ENCODE peak calls at places on chromosomes 11 and 22, in six cellular contexts. Z is cardiac fibroblast, F is RWPE2, U is GM23338, Q is GM12864, M is lower leg skin. T is an unnamed sample.

GRCh38 chr11:12813371-12814225 is 139.4 kb downstream of the TEAD1 start:
- DNase-seq in Z (peak; percentile 88), F (no peak), U (no peak), Q (no peak), M (no peak), T (peak; percentile 65)

GRCh38 chr11:27216268-27217149 is 146.5 kb downstream of the CCDC34 start:
- DNase-seq in Z (peak; percentile 32), F (no peak), U (no peak), Q (no peak), M (no peak), T (peak; percentile 73)

GRCh38 chr11:19846654-19847330 is 134.2 kb downstream of the NAV2 start:
- DNase-seq in Z (peak; percentile 17), F (no peak), U (peak; percentile 27), Q (no peak), M (no peak), T (peak; percentile 64)

GRCh38 chr11:67365756-67366384 is 7.5 kb downstream of the CLCF1 start:
- DNase-seq in Z (no peak), F (no peak), U (no peak), Q (no peak), M (no peak), T (no peak)

GRCh38 chr22:40746428-40747220 is 67.3 kb downstream of the MCHR1 start:
- DNase-seq in Z (peak; percentile 11), F (no peak), U (no peak), Q (no peak), M (no peak), T (no peak)

GRCh38 chr11:2820976-2821375 is 64.6 kb downstream of the CDKN1C start:
- DNase-seq in Z (no peak), F (no peak), U (no peak), Q (no peak), M (no peak), T (no peak)

GRCh38 chr11:125728969-125729368 is 17.1 kb upstream of the PATE1 start:
- DNase-seq in Z (no peak), F (no peak), U (no peak), Q (no peak), M (no peak), T (no peak)

GRCh38 chr22:50027639-50028537 is 15.3 kb upstream of the IL17REL start:
- DNase-seq in Z (no peak), F (no peak), U (no peak), Q (no peak), M (peak; percentile 86), T (no peak)

GRCh38 chr11:12187399-12187798 is 77.0 kb downstream of the MICAL2 start:
- DNase-seq in Z (peak; percentile 51), F (no peak), U (no peak), Q (no peak), M (peak; percentile 72), T (no peak)

GRCh38 chr22:44309137-44309536 is 3.6 kb downstream of the SHISAL1 start:
- DNase-seq in Z (peak; percentile 97), F (peak; percentile 85), U (no peak), Q (no peak), M (peak; percentile 94), T (peak; percentile 97)

GRCh38 chr22:44880588-44881245 is 128.3 kb downstream of the ARHGAP8 start:
- DNase-seq in Z (no peak), F (no peak), U (no peak), Q (no peak), M (peak; percentile 81), T (no peak)

GRCh38 chr11:31903225-31904074 is 92.3 kb upstream of the PAX6 start:
- DNase-seq in Z (no peak), F (no peak), U (no peak), Q (no peak), M (no peak), T (no peak)

GRCh38 chr11:102611291-102611690 is 13.8 kb downstream of the MMP20 start:
- DNase-seq in Z (no peak), F (no peak), U (no peak), Q (no peak), M (no peak), T (no peak)

GRCh38 chr22:45919504-45920286 is 57.3 kb downstream of the WNT7B start:
- DNase-seq in Z (no peak), F (no peak), U (no peak), Q (no peak), M (no peak), T (no peak)

GRCh38 chr22:41917906-41918791 is 3.3 kb upstream of the SHISA8 start:
- DNase-seq in Z (peak; percentile 76), F (no peak), U (no peak), Q (no peak), M (no peak), T (peak; percentile 25)

GRCh38 chr11:111606986-111607385 is 4.7 kb downstream of the SIK2 start:
- DNase-seq in Z (peak; percentile 47), F (no peak), U (no peak), Q (no peak), M (no peak), T (no peak)

DNA sequence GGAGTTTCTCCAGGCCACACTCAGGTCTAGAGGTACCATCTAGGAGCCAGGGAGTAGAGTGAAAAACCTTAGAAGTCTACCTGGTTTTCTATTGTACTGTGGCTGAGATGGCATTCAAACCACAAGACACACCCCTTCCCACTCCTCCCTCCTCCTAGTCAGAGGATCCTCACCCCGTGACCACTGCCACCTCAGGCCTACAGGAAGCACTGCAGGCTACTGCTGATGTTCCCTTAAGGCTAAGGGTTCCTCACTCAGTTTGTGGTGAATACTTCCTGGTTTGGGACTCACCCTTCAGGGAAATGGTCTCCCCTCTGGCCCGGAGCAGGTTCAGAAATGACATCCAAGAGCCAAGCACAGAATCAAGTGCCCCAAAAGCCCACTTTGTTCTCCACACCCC is 1293.9 kb downstream of the JRKL start:
- DNase-seq in Z (peak; percentile 23), F (no peak), U (peak; percentile 83), Q (no peak), M (no peak), T (no peak)
- TF ChIP-seq CTCF in Z (no peak), F (peak; percentile 12), U (peak; percentile 54), Q (no peak), M (no peak), T (no peak)

GRCh38 chr22:27996981-27997380 is 77.9 kb upstream of the PITPNB start:
- DNase-seq in Z (no peak), F (peak; percentile 12), U (no peak), Q (no peak), M (no peak), T (no peak)

GRCh38 chr22:27996529-27996925 is 77.5 kb upstream of the PITPNB start:
- DNase-seq in Z (no peak), F (peak; percentile 9), U (no peak), Q (no peak), M (no peak), T (no peak)

GRCh38 chr22:27994481-27995331 is 75.7 kb upstream of the PITPNB start:
- DNase-seq in Z (no peak), F (no peak), U (no peak), Q (no peak), M (peak; percentile 78), T (no peak)

GRCh38 chr22:27997538-27997937 is 78.5 kb upstream of the PITPNB start:
- DNase-seq in Z (peak; percentile 64), F (peak; percentile 29), U (no peak), Q (no peak), M (no peak), T (peak; percentile 44)

DNA sequence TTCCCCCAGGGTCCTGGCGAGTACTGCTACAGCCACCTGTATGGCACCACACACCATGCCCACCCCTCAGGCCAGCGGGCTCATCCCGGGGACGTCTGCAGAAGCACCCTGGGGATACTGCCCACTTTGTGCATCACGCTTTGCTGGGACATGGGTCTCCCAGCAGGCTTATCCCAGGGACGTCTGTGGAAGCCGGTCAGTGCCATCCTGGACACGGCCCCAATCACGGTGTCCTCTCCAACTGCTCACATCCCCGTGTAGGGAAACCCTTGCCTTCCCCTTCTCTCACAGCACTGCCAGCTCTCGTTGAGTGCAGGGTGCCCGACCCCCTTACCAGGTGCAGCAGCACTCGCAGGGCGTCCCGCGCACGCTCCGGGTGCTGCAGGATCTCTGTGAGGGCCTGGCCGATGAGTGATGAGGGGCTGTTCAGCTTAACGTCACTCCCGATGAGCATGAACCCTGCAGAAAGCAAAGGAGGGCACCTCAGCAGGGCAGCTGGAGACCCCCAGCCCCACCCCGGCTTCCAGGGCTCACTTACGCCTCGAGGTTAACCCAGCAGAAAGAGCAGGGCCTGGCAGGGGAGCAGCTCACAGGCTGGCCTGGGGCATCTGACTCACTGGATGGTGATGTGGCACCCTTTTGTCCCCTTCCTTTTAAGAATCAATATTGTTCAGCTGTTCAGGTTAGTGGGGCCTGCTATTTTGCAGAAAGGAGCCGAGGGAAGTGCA is 76.9 kb upstream of the PITPNB start:
- DNase-seq in Z (no peak), F (no peak), U (no peak), Q (no peak), M (peak; percentile 75), T (no peak)
- H3K4me3 ChIP-seq in Z (no peak overlapping the region), F (no peak overlapping the region), U (no peak overlapping the region), Q (no peak overlapping the region), M (no peak overlapping the region), T (no peak overlapping the region)

GRCh38 chr22:39073941-39074340 is 3.1 kb upstream of the APOBEC3G start:
- DNase-seq in Z (no peak), F (no peak), U (no peak), Q (no peak), M (no peak), T (no peak)

GRCh38 chr22:39070186-39070585 is 6.9 kb upstream of the APOBEC3G start:
- DNase-seq in Z (no peak), F (no peak), U (no peak), Q (no peak), M (no peak), T (no peak)

DNA sequence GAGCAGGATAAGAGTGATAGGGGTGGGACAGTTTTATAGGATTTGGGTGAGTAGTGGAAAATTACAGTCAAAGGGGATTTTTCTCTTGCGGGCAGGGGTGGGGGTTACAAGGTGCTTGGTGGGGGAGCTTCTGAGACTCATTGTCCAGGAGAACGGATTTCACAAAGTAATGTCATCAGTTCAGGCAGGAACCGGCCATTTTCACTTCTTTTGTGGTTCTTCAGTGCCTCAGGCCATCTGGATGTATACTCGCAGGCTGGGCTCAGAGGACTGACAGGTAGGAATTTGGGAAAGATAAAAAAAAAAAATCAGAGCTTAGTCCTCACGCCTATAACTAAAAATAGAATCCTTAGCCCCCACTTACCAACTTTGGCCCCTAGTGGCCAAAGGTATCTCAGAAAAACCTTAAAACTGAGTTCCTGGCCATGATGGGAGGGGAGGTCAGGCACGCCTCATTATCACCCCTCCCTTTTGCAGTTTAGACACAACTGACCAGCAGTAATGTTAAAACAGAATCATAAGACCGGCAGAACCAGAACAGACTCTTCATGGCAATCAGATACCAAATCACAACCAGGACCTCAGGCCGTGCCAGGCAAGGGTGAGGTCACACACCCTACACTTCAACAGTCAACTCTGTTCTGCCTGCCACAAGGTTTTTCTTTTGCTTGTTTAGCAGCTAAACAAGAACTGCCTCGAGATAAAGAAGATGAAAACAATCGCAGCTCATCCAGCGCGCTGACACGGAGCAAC is 8.9 kb upstream of the APOBEC3G start:
- DNase-seq in Z (no peak), F (no peak), U (no peak), Q (no peak), M (no peak), T (no peak)
- TF ChIP-seq CTCF in Z (no peak), F (no peak), U (no peak), Q (peak; percentile 61), M (no peak), T (no peak)

DNA sequence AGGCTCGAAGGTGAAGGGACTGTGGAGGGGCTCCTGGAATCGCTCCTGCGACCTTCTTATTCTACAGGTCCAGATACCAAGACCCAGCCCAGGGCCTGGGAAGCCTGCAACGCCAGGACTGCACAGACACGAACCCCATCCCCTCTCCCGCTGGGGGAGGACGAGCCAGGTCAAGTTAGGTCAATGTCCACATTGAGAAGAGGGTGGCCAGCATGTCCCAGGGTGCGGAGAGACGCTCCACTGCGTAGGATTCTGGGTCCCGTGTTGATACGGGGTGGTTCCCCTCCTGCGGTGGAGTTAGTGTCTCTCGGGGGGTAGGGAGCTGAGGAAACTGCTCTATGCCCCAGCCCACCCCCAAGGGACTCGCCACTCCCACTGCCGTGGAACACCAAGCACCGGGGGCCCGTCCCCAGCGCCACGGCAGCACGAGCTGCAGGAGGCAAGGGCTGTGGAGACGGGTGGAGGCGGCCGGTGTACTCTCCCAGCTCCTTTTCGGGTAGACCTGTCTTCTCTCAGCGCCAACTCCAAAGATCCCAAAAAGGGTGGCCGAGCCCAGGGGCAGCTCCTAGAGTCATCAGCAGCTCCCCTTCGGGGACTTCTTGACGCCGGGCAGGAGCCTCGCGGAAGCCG is 1.6 kb downstream of the GSC2 start:
- DNase-seq in Z (no peak), F (no peak), U (peak; percentile 49), Q (no peak), M (no peak), T (no peak)
- H3K4me3 ChIP-seq in Z (no peak overlapping the region), F (no peak overlapping the region), U (peak overlapping the region; percentile 64), Q (no peak overlapping the region), M (no peak overlapping the region), T (no peak overlapping the region)

T was measured in AG10803.